ENCODE peak calls at places on chromosomes 1 and 21, in ten cellular contexts. X, M, D, R, B, V, F, G, U and L are unnamed samples.

GRCh38 chr1:110430366-110430765 is 20.6 kb upstream of the PROK1 start:
- DNase-seq in X (no peak), M (no peak), D (no peak), R (no peak), B (no peak), V (no peak), F (no peak), G (no peak), U (no peak), L (no peak)

GRCh38 chr1:221025391-221026355 is 146.4 kb downstream of the HLX start:
- DNase-seq in X (no peak), M (no peak), D (no peak), R (no peak), B (no peak), V (no peak), F (no peak), G (peak), U (peak), L (no peak)

GRCh38 chr21:29818520-29818919 is 121.3 kb downstream of the GRIK1 start:
- DNase-seq in X (no peak), M (no peak), D (no peak), R (no peak), B (no peak), V (no peak), F (no peak), G (no peak), U (no peak), L (no peak)

GRCh38 chr1:182646739-182647138 is 37.6 kb downstream of the RGS8 start:
- DNase-seq in X (no peak), M (no peak), D (no peak), R (no peak), B (no peak), V (no peak), F (no peak), G (no peak), U (no peak), L (no peak)

GRCh38 chr21:45950740-45951515 is 30.6 kb upstream of the COL6A1 start:
- DNase-seq in X (no peak), M (peak), D (no peak), R (no peak), B (no peak), V (no peak), F (no peak), G (no peak), U (peak), L (no peak)

GRCh38 chr1:240337795-240338194 is 246.1 kb downstream of the FMN2 start:
- DNase-seq in X (peak), M (no peak), D (no peak), R (no peak), B (no peak), V (no peak), F (no peak), G (no peak), U (peak), L (peak)

GRCh38 chr1:219185486-219186117 is 11.9 kb downstream of the LYPLAL1 start:
- DNase-seq in X (no peak), M (no peak), D (no peak), R (no peak), B (no peak), V (no peak), F (no peak), G (no peak), U (peak), L (no peak)

GRCh38 chr1:149843302-149844041 is 55.9 kb upstream of the BOLA1 start:
- DNase-seq in X (no peak), M (no peak), D (no peak), R (no peak), B (no peak), V (no peak), F (no peak), G (no peak), U (peak), L (no peak)

GRCh38 chr1:25086518-25087079 is 145.7 kb downstream of the SYF2 start:
- DNase-seq in X (no peak), M (no peak), D (no peak), R (no peak), B (no peak), V (no peak), F (no peak), G (no peak), U (no peak), L (no peak)